ENCODE peak calls at places on chromosomes 6 and 20, in nine cellular contexts. One of them, this sample, is unnamed.

GRCh38 chr20:62472343-62473199 is 3.2 kb downstream of the GATA5 start:
- DNase-seq in lower leg skin: no peak
- DNase-seq in effector memory CD4-positive, alpha-beta T cell: no peak
- DNase-seq in neuronal stem cell: no peak
- DNase-seq in astrocyte: no peak
- DNase-seq in HCT116: no peak
- DNase-seq in pancreas: no peak
- DNase-seq in K562: no peak
- DNase-seq in right cardiac atrium: no peak
- DNase-seq in this sample: no peak

GRCh38 chr6:113857565-113858066 is 471 bp downstream of the MARCKS start:
- DNase-seq in K562: peak
- DNase-seq in pancreas: peak
- DNase-seq in astrocyte: no peak
- DNase-seq in right cardiac atrium: peak
- DNase-seq in effector memory CD4-positive, alpha-beta T cell: no peak
- DNase-seq in neuronal stem cell: peak
- DNase-seq in HCT116: no peak
- DNase-seq in lower leg skin: peak
- DNase-seq in this sample: no peak

GRCh38 chr6:151452750-151453427 is 963 bp upstream of the RMND1 start:
- DNase-seq in effector memory CD4-positive, alpha-beta T cell: no peak
- DNase-seq in pancreas: no peak
- DNase-seq in right cardiac atrium: peak
- DNase-seq in K562: no peak
- DNase-seq in astrocyte: peak
- DNase-seq in lower leg skin: peak
- DNase-seq in HCT116: no peak
- DNase-seq in neuronal stem cell: no peak
- DNase-seq in this sample: no peak

GRCh38 chr20:22698443-22698842 is 114.1 kb upstream of the FOXA2 start:
- DNase-seq in neuronal stem cell: no peak
- DNase-seq in K562: no peak
- DNase-seq in HCT116: no peak
- DNase-seq in pancreas: no peak
- DNase-seq in right cardiac atrium: no peak
- DNase-seq in effector memory CD4-positive, alpha-beta T cell: no peak
- DNase-seq in lower leg skin: no peak
- DNase-seq in astrocyte: no peak
- DNase-seq in this sample: no peak

GRCh38 chr6:151269318-151269995 is 29.7 kb downstream of the AKAP12 start:
- DNase-seq in K562: no peak
- DNase-seq in astrocyte: peak
- DNase-seq in right cardiac atrium: no peak
- DNase-seq in pancreas: no peak
- DNase-seq in lower leg skin: no peak
- DNase-seq in HCT116: no peak
- DNase-seq in effector memory CD4-positive, alpha-beta T cell: no peak
- DNase-seq in neuronal stem cell: no peak
- DNase-seq in this sample: no peak

GRCh38 chr20:391041-391711 is 10.6 kb downstream of the TRIB3 start:
- DNase-seq in effector memory CD4-positive, alpha-beta T cell: no peak
- DNase-seq in HCT116: no peak
- DNase-seq in neuronal stem cell: no peak
- DNase-seq in lower leg skin: no peak
- DNase-seq in pancreas: peak
- DNase-seq in right cardiac atrium: no peak
- DNase-seq in K562: no peak
- DNase-seq in astrocyte: no peak
- DNase-seq in this sample: no peak

GRCh38 chr20:49207071-49207470 is 12.1 kb upstream of the DDX27 start:
- DNase-seq in neuronal stem cell: no peak
- DNase-seq in K562: no peak
- DNase-seq in pancreas: no peak
- DNase-seq in effector memory CD4-positive, alpha-beta T cell: no peak
- DNase-seq in right cardiac atrium: no peak
- DNase-seq in HCT116: no peak
- DNase-seq in astrocyte: no peak
- DNase-seq in lower leg skin: no peak
- DNase-seq in this sample: no peak

GRCh38 chr6:138600726-138601125 is 101.4 kb upstream of the NHSL1 start:
- DNase-seq in lower leg skin: no peak
- DNase-seq in neuronal stem cell: no peak
- DNase-seq in K562: no peak
- DNase-seq in right cardiac atrium: no peak
- DNase-seq in pancreas: no peak
- DNase-seq in astrocyte: peak
- DNase-seq in effector memory CD4-positive, alpha-beta T cell: no peak
- DNase-seq in HCT116: no peak
- DNase-seq in this sample: no peak

GRCh38 chr6:157455731-157456523 is 74.9 kb downstream of the ZDHHC14 start:
- DNase-seq in neuronal stem cell: no peak
- DNase-seq in K562: no peak
- DNase-seq in effector memory CD4-positive, alpha-beta T cell: no peak
- DNase-seq in astrocyte: no peak
- DNase-seq in pancreas: no peak
- DNase-seq in right cardiac atrium: no peak
- DNase-seq in HCT116: no peak
- DNase-seq in lower leg skin: no peak
- DNase-seq in this sample: no peak

GRCh38 chr6:137223370-137224131 is 4.4 kb upstream of the IFNGR1 start:
- DNase-seq in neuronal stem cell: no peak
- DNase-seq in lower leg skin: no peak
- DNase-seq in K562: no peak
- DNase-seq in right cardiac atrium: peak
- DNase-seq in HCT116: no peak
- DNase-seq in pancreas: no peak
- DNase-seq in astrocyte: peak
- DNase-seq in effector memory CD4-positive, alpha-beta T cell: no peak
- DNase-seq in this sample: no peak

GRCh38 chr20:52675414-52675813 is 296.7 kb upstream of the TSHZ2 start:
- DNase-seq in lower leg skin: no peak
- DNase-seq in effector memory CD4-positive, alpha-beta T cell: no peak
- DNase-seq in astrocyte: no peak
- DNase-seq in right cardiac atrium: no peak
- DNase-seq in pancreas: no peak
- DNase-seq in neuronal stem cell: no peak
- DNase-seq in HCT116: no peak
- DNase-seq in K562: no peak
- DNase-seq in this sample: no peak

GRCh38 chr20:4720121-4720976 is 1.4 kb upstream of the PRND start:
- DNase-seq in astrocyte: peak
- DNase-seq in right cardiac atrium: peak
- DNase-seq in lower leg skin: peak
- DNase-seq in effector memory CD4-positive, alpha-beta T cell: peak
- DNase-seq in HCT116: peak
- DNase-seq in pancreas: peak
- DNase-seq in neuronal stem cell: peak
- DNase-seq in K562: peak
- DNase-seq in this sample: peak

DNA sequence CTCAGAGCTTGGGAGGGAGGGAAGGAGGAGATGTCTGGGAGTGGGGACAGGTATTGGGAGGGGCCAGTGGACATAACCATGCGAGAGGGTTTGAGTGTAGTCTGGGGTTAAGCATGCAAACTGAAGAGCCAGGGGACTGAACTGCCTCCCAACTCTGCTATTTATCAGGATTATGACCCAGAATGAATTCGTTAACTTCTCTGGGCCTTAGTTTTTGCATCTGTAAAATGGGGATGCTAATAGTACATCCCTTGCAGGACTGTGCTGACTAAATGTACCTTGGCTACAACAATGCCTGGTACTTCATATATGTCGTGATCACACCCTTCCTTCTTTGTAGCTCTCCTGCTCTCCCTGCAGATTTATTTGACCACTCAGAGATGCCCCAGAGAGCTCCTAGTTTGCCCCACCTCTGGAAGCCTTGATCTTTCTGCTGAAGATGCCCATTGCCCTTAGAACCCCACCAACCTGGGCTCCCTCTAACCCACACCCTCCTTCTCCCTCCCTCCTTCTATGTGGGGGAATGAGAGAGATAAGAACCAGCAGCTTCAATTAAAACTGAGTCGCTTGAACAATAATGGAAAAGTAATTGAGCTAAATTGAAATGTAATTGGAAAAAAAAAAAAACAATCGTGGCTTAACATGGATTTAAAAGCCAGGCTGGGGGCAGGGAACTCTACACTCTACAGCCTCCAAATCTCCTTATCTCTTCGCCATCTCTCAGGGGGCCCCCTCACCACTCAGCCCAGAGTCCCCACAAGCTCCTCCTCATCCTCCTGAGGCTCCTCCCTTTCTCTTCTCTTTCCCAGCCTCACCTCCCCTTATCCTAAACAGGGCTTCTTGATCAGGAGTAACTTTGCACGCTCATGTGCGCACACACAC is 83.4 kb downstream of the MDGA1 start:
- DNase-seq in pancreas: no peak
- DNase-seq in right cardiac atrium: no peak
- DNase-seq in lower leg skin: no peak
- DNase-seq in astrocyte: no peak
- DNase-seq in effector memory CD4-positive, alpha-beta T cell: no peak
- DNase-seq in HCT116: no peak
- DNase-seq in neuronal stem cell: no peak
- DNase-seq in K562: peak
- DNase-seq in this sample: no peak
- H3K4me3 ChIP-seq in pancreas: no peak
- H3K4me3 ChIP-seq in right cardiac atrium: no peak
- H3K4me3 ChIP-seq in lower leg skin: no peak
- H3K4me3 ChIP-seq in astrocyte: no peak
- H3K4me3 ChIP-seq in effector memory CD4-positive, alpha-beta T cell: no peak
- H3K4me3 ChIP-seq in HCT116: no peak
- H3K4me3 ChIP-seq in neuronal stem cell: no peak
- H3K4me3 ChIP-seq in K562: no peak
- H3K4me3 ChIP-seq in this sample: no peak

GRCh38 chr20:46063652-46064054 is 26.1 kb downstream of the NCOA5 start:
- DNase-seq in astrocyte: no peak
- DNase-seq in neuronal stem cell: no peak
- DNase-seq in K562: no peak
- DNase-seq in right cardiac atrium: no peak
- DNase-seq in pancreas: no peak
- DNase-seq in effector memory CD4-positive, alpha-beta T cell: no peak
- DNase-seq in HCT116: no peak
- DNase-seq in lower leg skin: no peak
- DNase-seq in this sample: peak
- H3K4me3 ChIP-seq in astrocyte: no peak
- H3K4me3 ChIP-seq in neuronal stem cell: no peak
- H3K4me3 ChIP-seq in K562: no peak
- H3K4me3 ChIP-seq in right cardiac atrium: no peak
- H3K4me3 ChIP-seq in pancreas: no peak
- H3K4me3 ChIP-seq in effector memory CD4-positive, alpha-beta T cell: no peak
- H3K4me3 ChIP-seq in HCT116: no peak
- H3K4me3 ChIP-seq in lower leg skin: no peak
- H3K4me3 ChIP-seq in this sample: no peak

GRCh38 chr6:128095362-128095761 is 194.5 kb upstream of the THEMIS start:
- DNase-seq in lower leg skin: no peak
- DNase-seq in neuronal stem cell: no peak
- DNase-seq in pancreas: no peak
- DNase-seq in astrocyte: no peak
- DNase-seq in K562: no peak
- DNase-seq in HCT116: no peak
- DNase-seq in effector memory CD4-positive, alpha-beta T cell: no peak
- DNase-seq in right cardiac atrium: no peak
- DNase-seq in this sample: no peak

GRCh38 chr6:128097019-128097418 is 196.2 kb upstream of the THEMIS start:
- DNase-seq in pancreas: no peak
- DNase-seq in lower leg skin: no peak
- DNase-seq in effector memory CD4-positive, alpha-beta T cell: no peak
- DNase-seq in K562: no peak
- DNase-seq in astrocyte: no peak
- DNase-seq in right cardiac atrium: no peak
- DNase-seq in neuronal stem cell: no peak
- DNase-seq in HCT116: no peak
- DNase-seq in this sample: no peak

DNA sequence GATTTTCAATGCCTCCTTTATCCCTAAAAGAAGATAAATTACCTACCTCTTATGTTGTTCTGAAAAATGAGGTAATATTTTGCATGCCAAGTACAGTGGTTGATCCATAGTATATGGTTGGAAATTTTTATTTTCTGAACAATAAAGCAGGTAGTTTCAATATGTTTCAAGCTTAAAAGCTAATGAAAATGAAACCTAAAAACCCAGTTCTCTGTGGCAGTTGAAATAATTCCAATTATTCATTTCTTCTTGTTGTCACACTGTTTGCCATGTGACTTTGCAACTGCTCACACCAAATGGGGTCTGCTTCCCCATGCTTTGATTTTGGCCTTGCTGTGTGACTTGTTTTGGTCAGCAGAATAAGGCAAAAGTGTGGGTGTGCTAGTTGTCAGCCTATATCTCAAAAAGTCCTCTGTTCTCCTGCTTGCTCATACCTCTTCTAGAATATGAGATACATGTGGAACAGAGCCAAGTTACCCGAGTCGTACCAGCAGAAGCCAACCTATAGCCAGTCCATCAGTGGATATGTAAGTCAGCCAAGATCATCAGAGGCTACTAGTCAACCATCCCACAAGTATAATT is 197.2 kb upstream of the THEMIS start:
- DNase-seq in pancreas: no peak
- DNase-seq in neuronal stem cell: no peak
- DNase-seq in right cardiac atrium: no peak
- DNase-seq in HCT116: no peak
- DNase-seq in effector memory CD4-positive, alpha-beta T cell: no peak
- DNase-seq in astrocyte: peak
- DNase-seq in K562: no peak
- DNase-seq in lower leg skin: no peak
- DNase-seq in this sample: no peak
- H3K4me3 ChIP-seq in pancreas: no peak
- H3K4me3 ChIP-seq in neuronal stem cell: no peak
- H3K4me3 ChIP-seq in right cardiac atrium: no peak
- H3K4me3 ChIP-seq in HCT116: no peak
- H3K4me3 ChIP-seq in effector memory CD4-positive, alpha-beta T cell: no peak
- H3K4me3 ChIP-seq in astrocyte: no peak
- H3K4me3 ChIP-seq in K562: no peak
- H3K4me3 ChIP-seq in lower leg skin: no peak
- H3K4me3 ChIP-seq in this sample: no peak

GRCh38 chr6:31736768-31737314 is 511 bp upstream of the CLIC1 start:
- DNase-seq in right cardiac atrium: no peak
- DNase-seq in HCT116: no peak
- DNase-seq in effector memory CD4-positive, alpha-beta T cell: no peak
- DNase-seq in pancreas: no peak
- DNase-seq in astrocyte: no peak
- DNase-seq in neuronal stem cell: peak
- DNase-seq in K562: no peak
- DNase-seq in lower leg skin: no peak
- DNase-seq in this sample: no peak

GRCh38 chr6:31736026-31736767 is at the start of gene CLIC1:
- DNase-seq in lower leg skin: peak
- DNase-seq in astrocyte: peak
- DNase-seq in K562: peak
- DNase-seq in neuronal stem cell: peak
- DNase-seq in HCT116: no peak
- DNase-seq in right cardiac atrium: peak
- DNase-seq in effector memory CD4-positive, alpha-beta T cell: peak
- DNase-seq in pancreas: peak
- DNase-seq in this sample: peak

GRCh38 chr6:31739639-31740396 is at the start of gene MSH5:
- DNase-seq in HCT116: peak
- DNase-seq in K562: peak
- DNase-seq in effector memory CD4-positive, alpha-beta T cell: peak
- DNase-seq in right cardiac atrium: peak
- DNase-seq in lower leg skin: peak
- DNase-seq in pancreas: peak
- DNase-seq in astrocyte: peak
- DNase-seq in neuronal stem cell: peak
- DNase-seq in this sample: peak

GRCh38 chr6:31738048-31738979 is 1.5 kb upstream of the MSH5 start:
- DNase-seq in lower leg skin: no peak
- DNase-seq in K562: peak
- DNase-seq in pancreas: no peak
- DNase-seq in HCT116: no peak
- DNase-seq in effector memory CD4-positive, alpha-beta T cell: peak
- DNase-seq in neuronal stem cell: peak
- DNase-seq in right cardiac atrium: no peak
- DNase-seq in astrocyte: peak
- DNase-seq in this sample: peak

GRCh38 chr6:31737315-31738047 is 1.2 kb upstream of the CLIC1 start:
- DNase-seq in astrocyte: no peak
- DNase-seq in HCT116: no peak
- DNase-seq in effector memory CD4-positive, alpha-beta T cell: peak
- DNase-seq in lower leg skin: no peak
- DNase-seq in K562: no peak
- DNase-seq in right cardiac atrium: no peak
- DNase-seq in pancreas: no peak
- DNase-seq in neuronal stem cell: peak
- DNase-seq in this sample: no peak
- H3K4me3 ChIP-seq in astrocyte: peak
- H3K4me3 ChIP-seq in HCT116: peak
- H3K4me3 ChIP-seq in effector memory CD4-positive, alpha-beta T cell: peak
- H3K4me3 ChIP-seq in lower leg skin: no peak
- H3K4me3 ChIP-seq in K562: peak
- H3K4me3 ChIP-seq in right cardiac atrium: no peak
- H3K4me3 ChIP-seq in pancreas: no peak
- H3K4me3 ChIP-seq in neuronal stem cell: no peak
- H3K4me3 ChIP-seq in this sample: peak

This sample was measured in GM12864.